ENCODE peak calls at places on chromosomes 6 and 20, in five cellular contexts. Q, K, Z, I and B are unnamed samples.

GRCh38 chr6:122484760-122485159 is 13.2 kb upstream of the SERINC1 start:
- DNase-seq in Z (no peak), K (peak; percentile 33), I (no peak), Q (no peak), B (no peak)

GRCh38 chr20:45489083-45489531 is 19.6 kb downstream of the WFDC2 start:
- DNase-seq in K (no peak), Q (peak; percentile 5), Z (peak; percentile 21), I (no peak), B (peak; percentile 89)

GRCh38 chr6:89356644-89357043 is 4.1 kb upstream of the UBE2J1 start:
- DNase-seq in Z (no peak), K (no peak), Q (no peak), I (no peak), B (no peak)

GRCh38 chr6:19880066-19880465 is 42.9 kb downstream of the ID4 start:
- DNase-seq in Q (no peak), I (no peak), K (no peak), Z (no peak), B (no peak)

GRCh38 chr6:133631421-133631820 is 257.5 kb upstream of the TCF21 start:
- DNase-seq in Z (peak; percentile 73), I (no peak), K (no peak), Q (no peak), B (no peak)

GRCh38 chr6:26172496-26172958 is 85.3 kb downstream of the HFE start:
- DNase-seq in Q (peak; percentile 74), K (peak; percentile 34), Z (peak; percentile 52), I (no peak), B (peak; percentile 33)

GRCh38 chr20:58466729-58467571 is 48.2 kb downstream of the APCDD1L start:
- DNase-seq in I (peak; percentile 59), K (no peak), Q (no peak), Z (no peak), B (no peak)

GRCh38 chr20:32589256-32589655 is 4.1 kb upstream of the NOL4L start:
- DNase-seq in I (no peak), Q (no peak), Z (peak; percentile 17), K (no peak), B (peak; percentile 70)

GRCh38 chr6:34560366-34561226 is 4.5 kb upstream of the SPDEF start:
- DNase-seq in Q (peak; percentile 13), I (peak; percentile 80), Z (peak; percentile 68), K (no peak), B (no peak)

GRCh38 chr6:71082033-71082620 is 125.3 kb upstream of the B3GAT2 start:
- DNase-seq in Z (peak; percentile 49), K (no peak), Q (no peak), I (no peak), B (no peak)

GRCh38 chr20:41275181-41275793 is 42.2 kb downstream of the ZHX3 start:
- DNase-seq in Q (peak; percentile 15), K (no peak), I (no peak), Z (peak; percentile 82), B (peak; percentile 80)

GRCh38 chr6:170461556-170462365 is 91.3 kb downstream of the PSMB1 start:
- DNase-seq in I (peak; percentile 31), Q (no peak), K (no peak), Z (no peak), B (no peak)

GRCh38 chr6:165762876-165763275 is 99.8 kb upstream of the PDE10A start:
- DNase-seq in K (no peak), I (no peak), Z (no peak), Q (no peak), B (peak; percentile 35)

GRCh38 chr20:5652626-5653573 is 97.3 kb upstream of the SHLD1 start:
- DNase-seq in I (no peak), Z (peak; percentile 94), K (no peak), Q (no peak), B (peak; percentile 96)

GRCh38 chr6:137894779-137895385 is 27.8 kb downstream of the TNFAIP3 start:
- DNase-seq in Z (peak; percentile 57), I (no peak), K (no peak), Q (no peak), B (peak; percentile 88)

GRCh38 chr6:110310861-110311446 is 47.2 kb downstream of the METTL24 start:
- DNase-seq in I (no peak), Q (no peak), Z (no peak), K (no peak), B (no peak)

GRCh38 chr6:15674690-15675386 is 12.0 kb upstream of the DTNBP1 start:
- DNase-seq in Q (no peak), Z (no peak), K (no peak), I (peak; percentile 55), B (no peak)

GRCh38 chr6:10237284-10238043 is 177.4 kb downstream of the TFAP2A start:
- DNase-seq in Q (no peak), I (no peak), K (no peak), Z (peak; percentile 59), B (peak; percentile 98)

GRCh38 chr6:34527751-34528670 is 28.1 kb downstream of the SPDEF start:
- DNase-seq in I (no peak), K (no peak), Q (no peak), Z (no peak), B (no peak)

GRCh38 chr6:161444966-161445799 is 171.3 kb upstream of the AGPAT4 start:
- DNase-seq in I (no peak), K (no peak), Z (peak; percentile 69), Q (no peak), B (no peak)

GRCh38 chr20:3101737-3102574 is 17.4 kb upstream of the AVP start:
- DNase-seq in Q (no peak), K (no peak), I (no peak), Z (no peak), B (no peak)
- H3K4me3 ChIP-seq in Q (no peak overlapping the region), K (no peak overlapping the region), I (no peak overlapping the region), Z (no peak overlapping the region), B (no peak overlapping the region)

DNA sequence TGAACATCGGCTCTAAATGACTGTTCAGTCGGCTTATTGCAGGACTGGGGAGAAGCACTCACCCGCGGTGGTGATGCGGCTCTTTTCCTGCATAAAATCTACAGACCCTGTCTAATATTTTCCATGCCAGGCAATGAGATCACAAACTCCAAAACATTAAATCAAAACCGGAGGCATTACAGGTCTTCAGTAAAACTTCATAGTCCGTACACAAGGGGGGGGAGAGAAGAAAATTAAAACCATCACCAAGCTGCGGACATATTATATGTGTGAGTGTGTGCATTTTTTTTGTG is 6.3 kb upstream of the PAX1 start:
- DNase-seq in Q (no peak), I (no peak), Z (no peak), K (no peak), B (no peak)
- H3K27me3 ChIP-seq in Q (peaks cover 45% of the 10 kb centered on the region), I (peaks cover 100% of the 10 kb centered on the region), Z (peaks cover 13% of the 10 kb centered on the region), K (peaks cover 100% of the 10 kb centered on the region), B (no peaks in the 10 kb centered on the region)

GRCh38 chr6:7075341-7075740 is 32.4 kb upstream of the RREB1 start:
- DNase-seq in I (no peak), K (no peak), Q (no peak), Z (no peak), B (no peak)

GRCh38 chr6:7077856-7078255 is 29.9 kb upstream of the RREB1 start:
- DNase-seq in Q (no peak), I (no peak), K (no peak), Z (no peak), B (no peak)

GRCh38 chr6:7078856-7079255 is 28.9 kb upstream of the RREB1 start:
- DNase-seq in Z (no peak), K (no peak), I (no peak), Q (no peak), B (no peak)

GRCh38 chr6:7074870-7075269 is 32.9 kb upstream of the RREB1 start:
- DNase-seq in K (no peak), Z (no peak), I (no peak), Q (no peak), B (no peak)

DNA sequence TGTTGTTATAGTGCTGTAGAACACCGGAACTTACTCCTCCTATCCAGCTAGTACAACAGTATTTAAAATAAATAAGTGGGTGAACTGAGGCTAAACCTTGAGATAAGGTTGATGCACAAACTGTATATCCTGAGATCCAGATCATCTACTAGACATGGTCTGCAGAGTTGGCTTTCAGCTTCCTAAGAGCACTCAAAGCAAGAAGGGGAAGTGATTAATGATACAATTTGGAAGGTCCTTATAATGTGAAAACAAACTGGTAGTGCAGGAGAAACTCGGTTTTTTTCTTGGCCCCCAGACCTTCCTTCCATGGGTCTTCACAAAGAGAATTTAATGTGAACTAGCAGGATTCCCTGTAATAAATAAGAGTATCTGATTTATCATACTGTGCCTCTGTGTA is 27.4 kb upstream of the RREB1 start:
- DNase-seq in Z (no peak), I (no peak), Q (no peak), K (no peak), B (no peak)
- TF ChIP-seq CTCF in Z (no peak), I (no peak), Q (no peak), K (no peak), B (no peak)

GRCh38 chr6:42961020-42961470 is 491 bp downstream of the GNMT start:
- DNase-seq in Q (no peak), K (no peak), Z (no peak), I (no peak), B (no peak)

GRCh38 chr6:42959917-42960242 is 674 bp upstream of the GNMT start:
- DNase-seq in I (no peak), Q (no peak), Z (no peak), K (no peak), B (no peak)

GRCh38 chr6:42962502-42963178 is 2.1 kb downstream of the GNMT start:
- DNase-seq in Q (no peak), K (no peak), I (no peak), Z (no peak), B (no peak)

GRCh38 chr6:42962096-42962495 is 1.5 kb downstream of the GNMT start:
- DNase-seq in Q (no peak), I (no peak), Z (no peak), K (no peak), B (no peak)

GRCh38 chr6:42960243-42961019 is at the start of gene GNMT:
- DNase-seq in K (peak; percentile 86), Q (peak; percentile 42), I (peak; percentile 94), Z (peak; percentile 40), B (peak; percentile 57)
- H3K4me3 ChIP-seq in K (peak within 1 kb of the TSS; percentile 67), Q (peak within 1 kb of the TSS; percentile 38), I (peak within 1 kb of the TSS; percentile 83), Z (peak within 1 kb of the TSS; percentile 53), B (peak within 1 kb of the TSS; percentile 37)

GRCh38 chr20:20373046-20373706 is 5.3 kb downstream of the INSM1 start:
- DNase-seq in I (no peak), Q (no peak), Z (peak; percentile 45), K (no peak), B (peak; percentile 18)
- H3K27me3 ChIP-seq in I (peaks cover 79% of the 10 kb centered on the region), Q (peaks cover 59% of the 10 kb centered on the region), Z (peaks cover 42% of the 10 kb centered on the region), K (peaks cover 84% of the 10 kb centered on the region), B (peaks cover 29% of the 10 kb centered on the region)

GRCh38 chr6:112225691-112226090 is 28.7 kb downstream of the LAMA4 start:
- DNase-seq in Q (no peak), I (no peak), Z (no peak), K (no peak), B (no peak)
- TF ChIP-seq CTCF in Q (no peak), I (no peak), Z (no peak), K (no peak), B (no peak)